ENCODE peak calls at places on chromosomes 4 and X, in seven cellular contexts. F, Q, P, G, C, Y and S are unnamed samples.

GRCh38 chrX:71291381-71291780 is 7.9 kb downstream of the NONO start:
- DNase-seq in F (no peak), Q (no peak), P (no peak), G (no peak), C (no peak), Y (peak; percentile 27), S (no peak)

GRCh38 chr4:183873389-183874185 is 31.5 kb upstream of the STOX2 start:
- DNase-seq in F (no peak), Q (no peak), P (no peak), G (no peak), C (no peak), Y (no peak), S (no peak)

GRCh38 chr4:48275247-48275646 is 5.6 kb upstream of the TEC start:
- DNase-seq in F (no peak), Q (no peak), P (no peak), G (no peak), C (no peak), Y (peak; percentile 17), S (no peak)

GRCh38 chr4:2072971-2073807 is 14.1 kb downstream of the NAT8L start:
- DNase-seq in F (peak; percentile 62), Q (no peak), P (no peak), G (no peak), C (no peak), Y (no peak), S (no peak)

GRCh38 chr4:169100656-169101055 is 90.6 kb upstream of the CBR4 start:
- DNase-seq in F (no peak), Q (no peak), P (no peak), G (no peak), C (no peak), Y (no peak), S (no peak)

GRCh38 chr4:154471924-154472323 is 19.7 kb downstream of the DCHS2 start:
- DNase-seq in F (no peak), Q (no peak), P (no peak), G (no peak), C (no peak), Y (no peak), S (no peak)

GRCh38 chrX:105695451-105695850 is 126.9 kb upstream of the NRK start:
- DNase-seq in F (no peak), Q (no peak), P (no peak), G (no peak), C (no peak), Y (no peak), S (peak; percentile 79)

GRCh38 chr4:21097026-21097425 is 396.8 kb downstream of the PACRGL start:
- DNase-seq in F (no peak), Q (no peak), P (no peak), G (no peak), C (no peak), Y (no peak), S (no peak)

GRCh38 chrX:106672527-106672926 is 54.0 kb upstream of the RNF128 start:
- DNase-seq in F (no peak), Q (no peak), P (no peak), G (no peak), C (no peak), Y (no peak), S (no peak)

GRCh38 chr4:26197018-26197779 is 123.6 kb upstream of the RBPJ start:
- DNase-seq in F (no peak), Q (peak; percentile 32), P (no peak), G (peak; percentile 78), C (no peak), Y (peak; percentile 93), S (peak; percentile 97)

GRCh38 chrX:52988985-52989917 is 30.9 kb upstream of the FAM156A start:
- DNase-seq in F (no peak), Q (no peak), P (no peak), G (no peak), C (no peak), Y (no peak), S (no peak)

GRCh38 chr4:1543976-1544375 is 137.7 kb upstream of the NKX1-1 start:
- DNase-seq in F (no peak), Q (no peak), P (no peak), G (no peak), C (no peak), Y (no peak), S (no peak)

GRCh38 chrX:113741744-113742143 is 842.1 kb upstream of the HTR2C start:
- DNase-seq in F (no peak), Q (no peak), P (no peak), G (peak; percentile 22), C (no peak), Y (peak; percentile 48), S (peak; percentile 19)

GRCh38 chrX:77658886-77659285 is 127.1 kb downstream of the ATRX start:
- DNase-seq in F (no peak), Q (no peak), P (no peak), G (no peak), C (no peak), Y (no peak), S (no peak)

GRCh38 chr4:139015948-139016451 is 419 bp downstream of the NOCT start:
- DNase-seq in F (peak; percentile 84), Q (peak; percentile 21), P (peak; percentile 17), G (no peak), C (peak; percentile 30), Y (peak; percentile 21), S (peak; percentile 41)

GRCh38 chr4:182575225-182575624 is 332.0 kb downstream of the TENM3 start:
- DNase-seq in F (no peak), Q (no peak), P (no peak), G (no peak), C (no peak), Y (no peak), S (no peak)

GRCh38 chrX:123348468-123348867 is 164.4 kb downstream of the GRIA3 start:
- DNase-seq in F (no peak), Q (no peak), P (no peak), G (no peak), C (no peak), Y (peak; percentile 58), S (no peak)

GRCh38 chr4:13546855-13547562 is 2.7 kb upstream of the NKX3-2 start:
- DNase-seq in F (peak; percentile 77), Q (no peak), P (no peak), G (no peak), C (no peak), Y (no peak), S (no peak)

GRCh38 chr4:78065514-78066192 is 8.5 kb downstream of the FRAS1 start:
- DNase-seq in F (no peak), Q (no peak), P (no peak), G (no peak), C (no peak), Y (no peak), S (no peak)

GRCh38 chr4:18406220-18406619 is 384.7 kb upstream of the LCORL start:
- DNase-seq in F (no peak), Q (no peak), P (no peak), G (no peak), C (no peak), Y (no peak), S (no peak)

GRCh38 chrX:150363561-150364346 is 637 bp downstream of the MAMLD1 start:
- DNase-seq in F (peak; percentile 82), Q (no peak), P (peak; percentile 6), G (no peak), C (peak; percentile 19), Y (peak; percentile 40), S (peak; percentile 32)

GRCh38 chr4:86927843-86928395 is 6.9 kb upstream of the AFF1 start:
- DNase-seq in F (no peak), Q (no peak), P (no peak), G (peak; percentile 89), C (no peak), Y (peak; percentile 97), S (peak; percentile 92)

GRCh38 chr4:8171941-8172924 is 13.6 kb upstream of the ABLIM2 start:
- DNase-seq in F (no peak), Q (no peak), P (no peak), G (no peak), C (no peak), Y (no peak), S (no peak)

DNA sequence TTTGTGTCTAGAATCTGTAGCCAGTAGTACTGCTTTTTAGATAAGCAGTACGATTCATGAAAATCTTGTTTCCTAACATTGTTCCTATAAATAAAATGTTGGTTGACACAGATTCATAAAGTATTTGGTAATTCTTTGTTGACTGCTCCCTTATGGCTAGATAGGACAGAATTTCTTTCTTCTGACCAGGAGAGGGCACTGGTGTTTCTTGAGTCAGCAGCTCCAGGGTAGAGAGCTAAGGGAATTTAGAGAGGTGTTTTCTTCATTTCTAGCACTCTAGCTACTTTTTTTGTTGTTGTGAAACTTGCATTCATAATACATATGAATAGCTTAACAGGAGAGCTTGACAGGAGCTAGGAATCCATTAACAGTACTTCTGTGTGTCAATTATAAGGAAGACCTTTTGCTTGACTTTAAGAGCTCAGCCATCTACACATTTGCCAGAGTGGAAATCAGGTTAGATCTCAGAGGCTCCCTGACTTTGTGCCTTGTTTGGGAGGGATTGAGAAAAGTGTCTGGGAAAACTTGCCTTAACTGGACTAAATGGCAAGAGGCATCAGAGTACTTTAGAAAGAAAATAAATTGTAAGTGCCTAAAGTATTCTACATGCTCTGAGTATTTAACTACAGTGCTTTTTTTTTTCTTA is 756.1 kb downstream of the SH3BGRL start:
- DNase-seq in F (no peak), Q (no peak), P (no peak), G (no peak), C (no peak), Y (no peak), S (no peak)
- TF ChIP-seq CTCF in F (peak; percentile 23), Q (no peak), P (peak; percentile 33), G (peak; percentile 21), C (peak; percentile 45), Y (no peak), S (no peak)

GRCh38 chr4:108637856-108638255 is 12.5 kb upstream of the OSTC start:
- DNase-seq in F (no peak), Q (no peak), P (no peak), G (no peak), C (no peak), Y (peak; percentile 55), S (no peak)
- TF ChIP-seq CTCF in F (no peak), Q (no peak), P (no peak), G (peak; percentile 52), C (no peak), Y (peak; percentile 56), S (peak; percentile 7)

DNA sequence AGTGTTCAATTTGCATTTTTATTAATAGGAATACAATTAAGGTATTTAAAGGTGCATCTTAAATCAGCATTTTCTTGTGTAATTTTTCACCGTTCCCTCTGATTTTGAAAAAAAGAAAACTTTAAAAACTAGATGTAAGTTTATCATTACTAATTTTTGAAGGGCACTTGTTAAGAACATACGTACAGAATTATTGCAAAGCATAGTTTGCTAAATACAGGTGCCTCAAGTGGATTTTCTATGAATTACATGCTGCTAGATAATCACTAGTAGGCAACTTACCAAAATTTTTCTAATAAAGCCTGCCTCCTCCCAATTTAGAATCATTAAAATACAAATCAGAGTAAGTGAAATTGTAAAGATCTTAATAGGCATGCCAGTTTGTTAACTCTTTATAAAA is 8.5 kb downstream of the CNKSR2 start:
- DNase-seq in F (no peak), Q (no peak), P (no peak), G (no peak), C (no peak), Y (no peak), S (no peak)
- TF ChIP-seq CTCF in F (no peak), Q (peak; percentile 40), P (peak; percentile 14), G (no peak), C (peak; percentile 50), Y (peak; percentile 40), S (peak; percentile 30)

DNA sequence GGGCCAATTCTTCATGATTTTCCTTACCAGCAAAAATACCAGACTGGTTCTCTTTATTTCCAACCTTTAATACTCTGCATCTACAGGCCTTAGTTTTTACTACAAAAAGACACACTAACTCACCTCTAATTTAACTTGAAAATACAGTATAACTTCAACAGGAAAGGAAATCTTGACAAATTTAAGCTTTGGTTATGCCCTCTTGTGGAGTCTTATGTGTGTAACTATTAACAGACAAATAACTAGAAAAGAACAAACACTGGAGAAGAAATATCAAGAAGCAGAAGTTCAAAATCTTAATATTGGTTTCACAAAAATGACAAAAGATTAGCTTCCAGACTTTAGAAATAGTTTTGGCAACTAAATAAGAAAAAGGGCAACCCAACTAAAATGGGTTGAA is 33.0 kb downstream of the PPA2 start:
- DNase-seq in F (no peak), Q (no peak), P (no peak), G (no peak), C (no peak), Y (no peak), S (no peak)
- TF ChIP-seq CTCF in F (no peak), Q (no peak), P (no peak), G (no peak), C (no peak), Y (peak; percentile 13), S (no peak)